ENCODE peak calls at places on chromosomes 13 and 19, in eight cellular contexts. R is omental fat pad, N is epithelial cell of esophagus, O is progenitor cell of endocrine pancreas, H is AG04450, X is neural crest cell, L is GM20000, Y is esophagus squamous epithelium. S is an unnamed sample.
A peak's percentile ranks its signal among the peaks of the same experiment; 100 is the strongest.

GRCh38 chr13:112931028-112931934 is 37.7 kb upstream of the MCF2L start:
- DNase-seq in R (no peak), N (peak; percentile 18), O (no peak), H (peak; percentile 46), X (peak; percentile 54), L (no peak), Y (no peak), S (no peak)

GRCh38 chr13:63307239-63307638 is 1891.6 kb upstream of the PCDH20 start:
- DNase-seq in R (no peak), N (peak; percentile 4), O (no peak), H (no peak), X (no peak), L (no peak), Y (no peak), S (no peak)

GRCh38 chr13:113596321-113597200 is 12.0 kb downstream of the TFDP1 start:
- DNase-seq in R (no peak), N (no peak), O (no peak), H (no peak), X (no peak), L (no peak), Y (no peak), S (no peak)

GRCh38 chr19:3665681-3666544 is 34.4 kb downstream of the PIP5K1C start:
- DNase-seq in R (peak; percentile 68), N (peak; percentile 30), O (peak; percentile 76), H (no peak), X (peak; percentile 78), L (peak; percentile 94), Y (no peak), S (peak; percentile 86)

GRCh38 chr13:30044932-30045331 is 194.5 kb upstream of the UBL3 start:
- DNase-seq in R (no peak), N (peak; percentile 84), O (no peak), H (no peak), X (no peak), L (no peak), Y (no peak), S (no peak)

GRCh38 chr13:60028021-60028420 is 135.7 kb downstream of the DIAPH3 start:
- DNase-seq in R (no peak), N (no peak), O (no peak), H (no peak), X (no peak), L (no peak), Y (no peak), S (no peak)

GRCh38 chr19:41999071-41999877 is 5.2 kb upstream of the ATP1A3 start:
- DNase-seq in R (no peak), N (peak; percentile 19), O (no peak), H (no peak), X (no peak), L (no peak), Y (no peak), S (no peak)

GRCh38 chr19:38538793-38539528 is 78.8 kb downstream of the MAP4K1 start:
- DNase-seq in R (no peak), N (peak; percentile 9), O (no peak), H (no peak), X (no peak), L (no peak), Y (no peak), S (no peak)

GRCh38 chr13:64997438-64997837 is 2232.7 kb downstream of the PCDH9 start:
- DNase-seq in R (no peak), N (no peak), O (no peak), H (no peak), X (no peak), L (no peak), Y (no peak), S (no peak)

GRCh38 chr13:113782472-113782871 is 23.4 kb downstream of the TMEM255B start:
- DNase-seq in R (no peak), N (no peak), O (no peak), H (no peak), X (no peak), L (no peak), Y (no peak), S (no peak)

GRCh38 chr19:42279148-42279901 is 10.3 kb downstream of the CIC start:
- DNase-seq in R (no peak), N (no peak), O (no peak), H (no peak), X (no peak), L (no peak), Y (no peak), S (no peak)

GRCh38 chr13:113207890-113208423 is 512 bp downstream of the PCID2 start:
- DNase-seq in R (no peak), N (peak; percentile 48), O (peak; percentile 25), H (no peak), X (no peak), L (peak; percentile 29), Y (no peak), S (no peak)

GRCh38 chr13:100210966-100211710 is 122.2 kb downstream of the PCCA start:
- DNase-seq in R (no peak), N (no peak), O (no peak), H (no peak), X (no peak), L (no peak), Y (no peak), S (no peak)

GRCh38 chr19:2488942-2489731 is 13.2 kb downstream of the GADD45B start:
- DNase-seq in R (no peak), N (peak; percentile 40), O (peak; percentile 32), H (no peak), X (no peak), L (peak; percentile 67), Y (no peak), S (no peak)

GRCh38 chr13:40318366-40318765 is 348.1 kb downstream of the FOXO1 start:
- DNase-seq in R (no peak), N (peak; percentile 82), O (no peak), H (no peak), X (no peak), L (no peak), Y (no peak), S (no peak)

GRCh38 chr13:27796544-27797227 is 4.4 kb downstream of the GSX1 start:
- DNase-seq in R (no peak), N (no peak), O (no peak), H (no peak), X (no peak), L (no peak), Y (no peak), S (no peak)

GRCh38 chr13:27794075-27794691 is 1.9 kb downstream of the GSX1 start:
- DNase-seq in R (no peak), N (no peak), O (no peak), H (no peak), X (no peak), L (no peak), Y (no peak), S (no peak)

GRCh38 chr13:27795718-27796019 is 3.4 kb downstream of the GSX1 start:
- DNase-seq in R (no peak), N (no peak), O (no peak), H (no peak), X (no peak), L (no peak), Y (no peak), S (no peak)

GRCh38 chr13:27794921-27795717 is 2.8 kb downstream of the GSX1 start:
- DNase-seq in R (no peak), N (no peak), O (no peak), H (no peak), X (no peak), L (no peak), Y (no peak), S (no peak)

DNA sequence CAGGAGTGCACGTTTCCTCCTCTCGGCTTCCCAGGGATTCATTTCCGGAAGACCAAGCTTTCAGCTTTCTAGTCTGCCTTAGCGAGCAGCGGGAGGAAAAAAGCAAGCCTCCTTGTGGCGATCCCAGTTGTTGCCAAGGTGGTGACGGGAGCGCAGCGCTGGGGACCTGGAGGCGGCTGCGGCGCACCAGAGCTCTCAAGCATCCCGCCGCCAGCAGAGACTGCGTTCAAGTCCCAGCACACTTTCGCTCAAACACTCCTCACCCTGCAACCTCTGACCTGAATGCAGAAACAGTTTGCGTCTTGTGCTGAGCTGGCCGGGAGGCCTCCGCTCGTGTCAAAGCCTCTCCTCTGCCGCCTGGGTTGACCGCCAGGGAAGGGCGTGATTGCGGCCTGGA is 4.9 kb downstream of the GSX1 start:
- DNase-seq in R (no peak), N (peak; percentile 49), O (peak; percentile 43), H (no peak), X (peak; percentile 53), L (no peak), Y (no peak), S (no peak)
- TF ChIP-seq CTCF in R (no peak), N (peak; percentile 14), O (peak; percentile 62), H (peak; percentile 35), X (peak; percentile 62), L (no peak), Y (no peak), S (no peak)

GRCh38 chr19:55146078-55146647 is 2.8 kb downstream of the TNNT1 start:
- DNase-seq in R (no peak), N (peak; percentile 56), O (no peak), H (no peak), X (no peak), L (peak; percentile 74), Y (no peak), S (no peak)

GRCh38 chr19:55145241-55145640 is 3.8 kb downstream of the TNNT1 start:
- DNase-seq in R (no peak), N (no peak), O (no peak), H (no peak), X (no peak), L (no peak), Y (no peak), S (no peak)

GRCh38 chr19:55147408-55148251 is 1.4 kb downstream of the TNNT1 start:
- DNase-seq in R (no peak), N (no peak), O (no peak), H (no peak), X (no peak), L (no peak), Y (no peak), S (no peak)

GRCh38 chr19:55149078-55150003 is at the start of gene TNNT1:
- DNase-seq in R (no peak), N (no peak), O (no peak), H (no peak), X (no peak), L (no peak), Y (no peak), S (no peak)

GRCh38 chr19:55146648-55147218 is 2.3 kb downstream of the TNNT1 start:
- DNase-seq in R (no peak), N (peak; percentile 32), O (no peak), H (no peak), X (no peak), L (no peak), Y (no peak), S (no peak)
- TF ChIP-seq CTCF in R (no peak), N (no peak), O (no peak), H (no peak), X (no peak), L (no peak), Y (no peak), S (no peak)

DNA sequence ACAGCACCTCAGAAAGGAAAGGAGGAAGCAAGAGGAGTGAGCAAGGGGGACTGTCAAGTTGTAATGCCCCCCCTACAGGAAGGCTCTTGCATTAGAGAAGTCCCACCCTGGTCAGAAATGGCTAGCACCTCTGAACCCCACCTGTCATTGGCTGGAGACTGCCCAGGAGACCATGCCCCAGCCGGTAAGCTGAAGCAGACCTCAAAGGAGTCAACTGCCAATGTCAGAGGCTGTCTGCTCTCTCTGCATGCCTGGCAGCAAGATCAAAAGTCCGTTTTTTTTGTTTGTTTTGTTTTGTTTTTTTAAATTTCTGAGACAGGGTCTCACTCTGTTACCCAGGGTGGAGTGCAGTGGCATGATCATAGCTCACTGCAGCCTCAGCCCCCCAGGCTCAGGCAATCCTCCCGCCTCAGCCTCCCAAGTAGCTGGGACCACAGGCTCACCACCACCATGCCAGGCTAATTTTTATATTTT is 8.1 kb upstream of the BCL3 start:
- DNase-seq in R (no peak), N (no peak), O (no peak), H (no peak), X (no peak), L (no peak), Y (no peak), S (no peak)
- TF ChIP-seq CTCF in R (no peak), N (no peak), O (peak; percentile 13), H (peak; percentile 23), X (no peak), L (no peak), Y (no peak), S (no peak)

GRCh38 chr19:30733826-30734550 is 361.8 kb downstream of the ZNF536 start:
- DNase-seq in R (no peak), N (no peak), O (no peak), H (no peak), X (peak; percentile 7), L (no peak), Y (no peak), S (no peak)
- TF ChIP-seq CTCF in R (no peak), N (no peak), O (no peak), H (no peak), X (no peak), L (no peak), Y (no peak), S (no peak)

S was measured in CD4-positive, alpha-beta T cell.